ENCODE peak calls at places on chromosomes 1 and 21, in seven cellular contexts. U is NCI-H1092 treated with DMSO at 0.1 percent for 48 hours, H is fibroblast of villous mesenchyme, N is GM19239, M is EL, Z is cerebellar cortex, J is cardiac fibroblast. Y is an unnamed sample.

GRCh38 chr1:9291914-9292360 is 757 bp upstream of the SPSB1 start:
- DNase-seq in M (peak; percentile 69), Z (peak; percentile 41), J (peak; percentile 75), N (no peak), H (peak; percentile 76), U (no peak), Y (peak; percentile 85)

GRCh38 chr1:232589809-232590741 is 39.9 kb downstream of the SIPA1L2 start:
- DNase-seq in M (no peak), Z (no peak), U (no peak), H (peak; percentile 48), N (no peak), J (no peak), Y (peak; percentile 62)

GRCh38 chr1:162008799-162009198 is 14.9 kb downstream of the OLFML2B start:
- DNase-seq in U (no peak), Z (no peak), J (no peak), N (no peak), H (no peak), M (no peak), Y (no peak)

GRCh38 chr1:55670331-55671082 is 455.3 kb upstream of the USP24 start:
- DNase-seq in J (no peak), U (no peak), N (no peak), H (peak; percentile 20), M (peak; percentile 13), Z (no peak), Y (no peak)

GRCh38 chr1:16915627-16915973 is 6.1 kb upstream of the CROCC start:
- DNase-seq in N (no peak), Z (peak; percentile 83), H (no peak), U (no peak), J (peak; percentile 53), M (no peak), Y (no peak)

GRCh38 chr21:32001390-32001789 is 128.6 kb downstream of the HUNK start:
- DNase-seq in Z (no peak), H (no peak), M (no peak), N (no peak), U (peak; percentile 85), J (no peak), Y (no peak)

GRCh38 chr1:170010443-170010842 is 64.1 kb downstream of the KIFAP3 start:
- DNase-seq in N (no peak), H (peak; percentile 66), Z (no peak), M (peak; percentile 52), U (peak; percentile 35), J (peak; percentile 82), Y (peak; percentile 66)

GRCh38 chr1:161119379-161120061 is 1.6 kb downstream of the NIT1 start:
- DNase-seq in J (peak; percentile 84), H (peak; percentile 84), Z (peak; percentile 66), N (no peak), U (no peak), M (peak; percentile 59), Y (peak; percentile 77)

GRCh38 chr1:232385221-232385620 is 244.7 kb downstream of the SIPA1L2 start:
- DNase-seq in U (no peak), N (no peak), H (peak; percentile 59), M (peak; percentile 80), Z (no peak), J (peak; percentile 44), Y (peak; percentile 59)

GRCh38 chr1:151905070-151905442 is 4.3 kb downstream of the THEM4 start:
- DNase-seq in J (peak; percentile 57), N (no peak), Z (no peak), M (no peak), H (peak; percentile 27), U (no peak), Y (peak; percentile 55)

GRCh38 chr1:166865931-166866330 is 10.1 kb downstream of the TADA1 start:
- DNase-seq in H (peak; percentile 55), U (no peak), N (no peak), M (no peak), J (peak; percentile 28), Z (no peak), Y (no peak)

GRCh38 chr1:199512037-199512710 is 515.3 kb upstream of the NR5A2 start:
- DNase-seq in N (no peak), U (no peak), Z (no peak), M (no peak), H (no peak), J (no peak), Y (no peak)

GRCh38 chr21:15947707-15948106 is 217.9 kb downstream of the USP25 start:
- DNase-seq in Z (no peak), H (no peak), N (no peak), M (no peak), J (no peak), U (no peak), Y (no peak)

GRCh38 chr1:100187912-100188311 is 9.9 kb upstream of the LRRC39 start:
- DNase-seq in N (no peak), M (no peak), H (peak; percentile 61), Z (no peak), J (peak; percentile 71), U (no peak), Y (no peak)

GRCh38 chr1:190303501-190303900 is 174.2 kb downstream of the BRINP3 start:
- DNase-seq in U (no peak), M (no peak), N (no peak), J (no peak), H (no peak), Z (peak; percentile 85), Y (no peak)

GRCh38 chr1:235327559-235328270 is at the start of gene ARID4B:
- DNase-seq in Z (no peak), M (peak; percentile 6), H (no peak), J (no peak), N (peak; percentile 76), U (no peak), Y (no peak)

Y was measured in dermis blood vessel endothelial cell.